ENCODE peak calls at places on chromosomes 4 and X, in nine cellular contexts. U is cardiac septum, T is amniotic stem cell, F is GM10248, E is EL, Q is NCI-H2107, N is fibroblast of lung, D is NCI-H774, H is SW 1271. O is an unnamed sample.

GRCh38 chr4:102541708-102542107 is 40.5 kb downstream of the NFKB1 start:
- DNase-seq in U (no peak), T (no peak), F (no peak), E (no peak), Q (no peak), N (no peak), D (no peak), H (no peak), O (no peak)

GRCh38 chr4:7598939-7599790 is 164.4 kb upstream of the PSAPL1 start:
- DNase-seq in U (no peak), T (no peak), F (no peak), E (no peak), Q (no peak), N (no peak), D (no peak), H (no peak), O (no peak)

GRCh38 chrX:142036111-142036510 is 132.4 kb downstream of the MAGEC1 start:
- DNase-seq in U (no peak), T (no peak), F (no peak), E (peak; percentile 57), Q (no peak), N (peak; percentile 51), D (no peak), H (no peak), O (no peak)

GRCh38 chr4:61511716-61512488 is 311.8 kb downstream of the ADGRL3 start:
- DNase-seq in U (no peak), T (peak; percentile 20), F (no peak), E (peak; percentile 4), Q (no peak), N (peak; percentile 86), D (no peak), H (no peak), O (no peak)

GRCh38 chr4:69831646-69832325 is 28.2 kb downstream of the SULT1E1 start:
- DNase-seq in U (no peak), T (no peak), F (peak; percentile 34), E (no peak), Q (no peak), N (no peak), D (no peak), H (no peak), O (no peak)

GRCh38 chr4:75985116-75985515 is 5.6 kb downstream of the SDAD1 start:
- DNase-seq in U (no peak), T (peak; percentile 30), F (no peak), E (peak; percentile 91), Q (no peak), N (peak; percentile 69), D (no peak), H (no peak), O (no peak)

GRCh38 chrX:9606971-9607370 is 142.1 kb downstream of the TBL1X start:
- DNase-seq in U (no peak), T (no peak), F (no peak), E (no peak), Q (no peak), N (no peak), D (no peak), H (no peak), O (no peak)

GRCh38 chrX:2351999-2352995 is 148.5 kb downstream of the DHRSX start:
- DNase-seq in U (no peak), T (no peak), F (no peak), E (peak; percentile 96), Q (no peak), N (peak; percentile 88), D (no peak), H (no peak), O (no peak)

GRCh38 chr4:40043786-40044185 is 12.9 kb upstream of the N4BP2 start:
- DNase-seq in U (no peak), T (no peak), F (no peak), E (no peak), Q (no peak), N (no peak), D (no peak), H (no peak), O (no peak)

GRCh38 chr4:1026115-1026514 is 14.7 kb downstream of the FGFRL1 start:
- DNase-seq in U (no peak), T (no peak), F (peak; percentile 90), E (no peak), Q (no peak), N (no peak), D (no peak), H (no peak), O (no peak)

GRCh38 chr4:139951051-139951450 is 202.9 kb downstream of the MAML3 start:
- DNase-seq in U (no peak), T (no peak), F (peak; percentile 13), E (peak; percentile 58), Q (no peak), N (no peak), D (no peak), H (no peak), O (no peak)

GRCh38 chrX:154761977-154762528 is 611 bp upstream of the DKC1 start:
- DNase-seq in U (no peak), T (no peak), F (no peak), E (no peak), Q (no peak), N (no peak), D (peak; percentile 23), H (no peak), O (no peak)

GRCh38 chr4:176745902-176746301 is 46.8 kb downstream of the VEGFC start:
- DNase-seq in U (no peak), T (no peak), F (no peak), E (peak; percentile 33), Q (no peak), N (no peak), D (no peak), H (no peak), O (no peak)

O was measured in NCI-H1417 treated with DMSO at 0.1 percent for 48 hours.